ENCODE peak calls at places on chromosomes 7 and 10, in ten cellular contexts. V is neuronal stem cell; Y is astrocyte; B is heart right ventricle; T is effector memory CD4-positive, alpha-beta T cell; L is H9; X is fibroblast of lung; R is coronary artery; D is substantia nigra; E is left ventricle myocardium inferior. K is an unnamed sample.

GRCh38 chr7:129741011-129741410 is 129.5 kb downstream of the NRF1 start:
- DNase-seq in V (no peak), Y (no peak), B (no peak), T (no peak), L (no peak), X (no peak), R (no peak), D (no peak), E (no peak), K (no peak)

GRCh38 chr10:29643785-29644501 is 9.2 kb upstream of the SVIL start:
- DNase-seq in V (no peak), Y (peak; percentile 40), B (no peak), T (no peak), L (no peak), X (no peak), R (no peak), D (no peak), E (peak; percentile 40), K (no peak)

GRCh38 chr10:13348216-13349017 is at the start of gene SEPHS1:
- DNase-seq in V (peak; percentile 60), Y (peak; percentile 52), B (peak; percentile 68), T (peak; percentile 58), L (peak; percentile 83), X (peak; percentile 84), R (peak; percentile 79), D (peak; percentile 64), E (peak; percentile 75), K (no peak)

GRCh38 chr7:122675011-122675410 is 23.9 kb downstream of the RNF133 start:
- DNase-seq in V (no peak), Y (no peak), B (no peak), T (no peak), L (no peak), X (no peak), R (no peak), D (no peak), E (no peak), K (no peak)

GRCh38 chr10:55374917-55375316 is 573.9 kb upstream of the PCDH15 start:
- DNase-seq in V (no peak), Y (peak; percentile 39), B (no peak), T (no peak), L (no peak), X (peak; percentile 28), R (no peak), D (no peak), E (no peak), K (no peak)

GRCh38 chr10:3886191-3886590 is 101.2 kb upstream of the KLF6 start:
- DNase-seq in V (no peak), Y (peak; percentile 55), B (peak; percentile 69), T (no peak), L (peak; percentile 70), X (peak; percentile 58), R (no peak), D (no peak), E (peak; percentile 70), K (no peak)

GRCh38 chr10:26911811-26912461 is 51.2 kb upstream of the ABI1 start:
- DNase-seq in V (no peak), Y (no peak), B (no peak), T (no peak), L (no peak), X (no peak), R (no peak), D (no peak), E (no peak), K (no peak)

GRCh38 chr7:1813394-1814088 is 143.5 kb downstream of the ELFN1 start:
- DNase-seq in V (no peak), Y (no peak), B (no peak), T (no peak), L (no peak), X (no peak), R (no peak), D (no peak), E (no peak), K (no peak)

GRCh38 chr10:80177781-80178636 is 27.3 kb downstream of the ANXA11 start:
- DNase-seq in V (no peak), Y (peak; percentile 44), B (no peak), T (no peak), L (no peak), X (peak; percentile 71), R (no peak), D (no peak), E (no peak), K (no peak)

GRCh38 chr10:114801411-114801813 is 20.2 kb upstream of the FHIP2A start:
- DNase-seq in V (no peak), Y (no peak), B (no peak), T (no peak), L (no peak), X (no peak), R (no peak), D (no peak), E (no peak), K (no peak)

GRCh38 chr10:123597676-123598075 is 68.5 kb upstream of the GPR26 start:
- DNase-seq in V (no peak), Y (no peak), B (no peak), T (no peak), L (no peak), X (no peak), R (no peak), D (no peak), E (no peak), K (no peak)

GRCh38 chr10:63068246-63068645 is 64.9 kb upstream of the NRBF2 start:
- DNase-seq in V (no peak), Y (no peak), B (no peak), T (no peak), L (no peak), X (peak; percentile 52), R (no peak), D (no peak), E (no peak), K (no peak)

GRCh38 chr7:26538683-26539082 is 247.0 kb downstream of the SNX10 start:
- DNase-seq in V (no peak), Y (no peak), B (no peak), T (no peak), L (no peak), X (no peak), R (no peak), D (no peak), E (no peak), K (no peak)

GRCh38 chr7:78141533-78142281 is 343.1 kb downstream of the PHTF2 start:
- DNase-seq in V (no peak), Y (peak; percentile 82), B (no peak), T (no peak), L (no peak), X (peak; percentile 83), R (no peak), D (no peak), E (no peak), K (no peak)
- H3K27ac ChIP-seq in V (no peak overlapping the region), Y (no peak overlapping the region), B (no peak overlapping the region), T (no peak overlapping the region), L (no peak overlapping the region), X (no peak overlapping the region), R (no peak overlapping the region), D (no peak overlapping the region), E (no peak overlapping the region), K (no peak overlapping the region)

DNA sequence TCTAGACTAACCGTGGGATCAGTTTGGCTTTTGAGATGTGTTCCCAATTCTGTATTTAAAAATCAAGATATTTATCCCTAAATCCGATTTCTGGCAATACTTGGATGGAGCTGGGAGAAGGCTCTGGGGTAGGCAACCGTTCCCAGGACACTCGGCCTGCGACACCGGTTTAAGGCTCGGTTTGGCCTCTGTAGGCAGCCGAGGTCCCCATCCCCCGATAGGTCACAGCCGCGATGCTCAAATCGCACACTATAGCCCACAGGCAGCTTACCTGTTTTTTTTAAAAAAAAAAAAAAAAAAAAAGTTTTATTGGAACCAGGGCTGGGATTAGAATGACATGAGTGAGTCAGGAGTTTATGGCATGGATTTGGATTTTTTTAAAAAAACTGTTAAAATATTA is 729 bp upstream of the TAF3 start:
- DNase-seq in V (no peak), Y (no peak), B (no peak), T (no peak), L (no peak), X (no peak), R (no peak), D (no peak), E (no peak), K (no peak)
- H3K27ac ChIP-seq in V (no peak overlapping the region), Y (no peak overlapping the region), B (no peak overlapping the region), T (no peak overlapping the region), L (no peak overlapping the region), X (no peak overlapping the region), R (no peak overlapping the region), D (no peak overlapping the region), E (peak overlapping the region; percentile 83), K (peak overlapping the region; percentile 34)

GRCh38 chr7:118184392-118184899 is 482 bp downstream of the LSM8 start:
- DNase-seq in V (no peak), Y (no peak), B (no peak), T (no peak), L (no peak), X (peak; percentile 28), R (no peak), D (no peak), E (no peak), K (no peak)
- H3K27ac ChIP-seq in V (peak overlapping the region; percentile 80), Y (peak overlapping the region; percentile 90), B (peak overlapping the region; percentile 80), T (peak overlapping the region; percentile 89), L (no peak overlapping the region), X (peak overlapping the region; percentile 96), R (peak overlapping the region; percentile 95), D (peak overlapping the region; percentile 83), E (peak overlapping the region; percentile 90), K (peak overlapping the region; percentile 69)

DNA sequence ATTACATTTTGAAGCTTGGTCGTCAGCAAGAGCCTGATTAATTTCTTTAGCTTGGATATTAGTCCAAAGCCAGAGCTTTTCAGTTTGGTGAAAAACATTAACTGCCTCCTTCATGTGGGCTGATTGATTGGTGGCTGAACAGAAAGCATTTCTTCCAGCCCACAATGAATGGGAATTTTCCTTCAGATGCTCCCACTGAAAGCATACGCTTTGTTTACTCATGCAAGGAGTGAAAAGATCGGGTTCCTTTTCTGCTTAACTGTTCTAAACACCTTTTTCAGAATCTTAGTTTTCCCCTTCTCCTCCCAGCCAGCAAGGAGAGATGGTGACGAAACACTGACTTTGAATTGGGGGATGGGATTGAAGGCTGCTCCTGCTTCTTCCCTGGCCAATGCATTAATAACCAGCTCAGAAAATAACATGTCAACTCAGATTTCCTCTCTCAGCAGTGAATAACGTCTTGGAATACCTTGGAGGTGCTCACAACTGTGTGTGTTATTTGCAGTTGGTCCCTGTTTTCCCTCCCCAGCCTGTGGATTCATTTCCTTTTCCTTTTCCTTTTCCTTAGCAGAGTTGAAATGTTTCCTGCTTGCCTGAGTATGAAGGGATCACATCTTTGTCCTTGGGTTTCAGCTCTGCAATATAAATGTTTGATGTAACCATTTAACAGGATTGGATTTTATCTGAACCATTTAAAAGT is 351.9 kb upstream of the FZD8 start:
- DNase-seq in V (no peak), Y (no peak), B (no peak), T (no peak), L (no peak), X (no peak), R (no peak), D (no peak), E (no peak), K (no peak)
- H3K27ac ChIP-seq in V (no peak overlapping the region), Y (no peak overlapping the region), B (no peak overlapping the region), T (no peak overlapping the region), L (no peak overlapping the region), X (no peak overlapping the region), R (no peak overlapping the region), D (no peak overlapping the region), E (no peak overlapping the region), K (no peak overlapping the region)

K was measured in epithelial cell of prostate.